ENCODE peak calls at places on chromosomes 7 and 10, in eight cellular contexts. One of them, this sample, is unnamed. For H3K9me3 and H3K27me3, the result is how much of the 10 kb centered on the place peaks cover.

GRCh38 chr10:90930070-90930837 is 9.4 kb upstream of the ANKRD1 start:
- DNase-seq in SK-N-SH: no peak
- DNase-seq in uterus: no peak
- DNase-seq in GM23248: peak
- DNase-seq in body of pancreas: no peak
- DNase-seq in neuronal stem cell: peak
- DNase-seq in small intestine: no peak
- DNase-seq in mammary epithelial cell: peak
- DNase-seq in this sample: peak

GRCh38 chr7:53624391-53624790 is 589.0 kb downstream of the POM121L12 start:
- DNase-seq in uterus: no peak
- DNase-seq in GM23248: no peak
- DNase-seq in neuronal stem cell: no peak
- DNase-seq in body of pancreas: no peak
- DNase-seq in small intestine: no peak
- DNase-seq in mammary epithelial cell: no peak
- DNase-seq in SK-N-SH: no peak
- DNase-seq in this sample: no peak

GRCh38 chr7:33806284-33807157 is 98.8 kb upstream of the BMPER start:
- DNase-seq in GM23248: no peak
- DNase-seq in uterus: peak
- DNase-seq in neuronal stem cell: no peak
- DNase-seq in SK-N-SH: no peak
- DNase-seq in body of pancreas: no peak
- DNase-seq in small intestine: no peak
- DNase-seq in mammary epithelial cell: no peak
- DNase-seq in this sample: no peak

GRCh38 chr7:36262706-36263484 is 109.8 kb downstream of the EEPD1 start:
- DNase-seq in SK-N-SH: no peak
- DNase-seq in neuronal stem cell: no peak
- DNase-seq in mammary epithelial cell: no peak
- DNase-seq in GM23248: no peak
- DNase-seq in small intestine: no peak
- DNase-seq in uterus: no peak
- DNase-seq in body of pancreas: no peak
- DNase-seq in this sample: no peak

GRCh38 chr10:124186956-124187355 is 93.6 kb upstream of the CHST15 start:
- DNase-seq in SK-N-SH: no peak
- DNase-seq in neuronal stem cell: no peak
- DNase-seq in uterus: no peak
- DNase-seq in body of pancreas: no peak
- DNase-seq in GM23248: no peak
- DNase-seq in mammary epithelial cell: no peak
- DNase-seq in small intestine: no peak
- DNase-seq in this sample: no peak

GRCh38 chr10:121362026-121362425 is 236.2 kb downstream of the FGFR2 start:
- DNase-seq in neuronal stem cell: no peak
- DNase-seq in small intestine: no peak
- DNase-seq in mammary epithelial cell: no peak
- DNase-seq in uterus: no peak
- DNase-seq in body of pancreas: peak
- DNase-seq in SK-N-SH: no peak
- DNase-seq in GM23248: no peak
- DNase-seq in this sample: no peak

GRCh38 chr10:20494474-20494873 is 402.6 kb downstream of the NEBL start:
- DNase-seq in body of pancreas: no peak
- DNase-seq in GM23248: peak
- DNase-seq in SK-N-SH: no peak
- DNase-seq in small intestine: no peak
- DNase-seq in mammary epithelial cell: peak
- DNase-seq in uterus: no peak
- DNase-seq in neuronal stem cell: no peak
- DNase-seq in this sample: no peak

GRCh38 chr10:60234531-60234930 is 155.1 kb downstream of the ANK3 start:
- DNase-seq in body of pancreas: no peak
- DNase-seq in uterus: no peak
- DNase-seq in neuronal stem cell: no peak
- DNase-seq in SK-N-SH: no peak
- DNase-seq in small intestine: no peak
- DNase-seq in GM23248: no peak
- DNase-seq in mammary epithelial cell: no peak
- DNase-seq in this sample: no peak

GRCh38 chr7:69906309-69906995 is 308.2 kb downstream of the AUTS2 start:
- DNase-seq in neuronal stem cell: no peak
- DNase-seq in mammary epithelial cell: no peak
- DNase-seq in body of pancreas: no peak
- DNase-seq in SK-N-SH: no peak
- DNase-seq in small intestine: no peak
- DNase-seq in uterus: no peak
- DNase-seq in GM23248: peak
- DNase-seq in this sample: no peak

GRCh38 chr7:43465581-43466554 is 117.0 kb upstream of the STK17A start:
- DNase-seq in small intestine: peak
- DNase-seq in GM23248: peak
- DNase-seq in body of pancreas: no peak
- DNase-seq in uterus: no peak
- DNase-seq in mammary epithelial cell: peak
- DNase-seq in neuronal stem cell: no peak
- DNase-seq in SK-N-SH: peak
- DNase-seq in this sample: no peak

GRCh38 chr10:88195841-88196240 is 332.4 kb downstream of the PTEN start:
- DNase-seq in mammary epithelial cell: no peak
- DNase-seq in small intestine: no peak
- DNase-seq in neuronal stem cell: no peak
- DNase-seq in SK-N-SH: no peak
- DNase-seq in uterus: no peak
- DNase-seq in body of pancreas: no peak
- DNase-seq in GM23248: no peak
- DNase-seq in this sample: no peak

GRCh38 chr7:31948041-31948440 is 122.2 kb downstream of the PDE1C start:
- DNase-seq in GM23248: peak
- DNase-seq in mammary epithelial cell: peak
- DNase-seq in small intestine: peak
- DNase-seq in uterus: no peak
- DNase-seq in SK-N-SH: no peak
- DNase-seq in body of pancreas: no peak
- DNase-seq in neuronal stem cell: no peak
- DNase-seq in this sample: no peak

GRCh38 chr7:6258440-6259182 is 13.8 kb downstream of the CYTH3 start:
- DNase-seq in uterus: no peak
- DNase-seq in body of pancreas: no peak
- DNase-seq in small intestine: no peak
- DNase-seq in neuronal stem cell: no peak
- DNase-seq in GM23248: peak
- DNase-seq in SK-N-SH: no peak
- DNase-seq in mammary epithelial cell: no peak
- DNase-seq in this sample: no peak

GRCh38 chr10:43204394-43204942 is 62.4 kb downstream of the RASGEF1A start:
- DNase-seq in uterus: peak
- DNase-seq in small intestine: no peak
- DNase-seq in body of pancreas: no peak
- DNase-seq in neuronal stem cell: no peak
- DNase-seq in mammary epithelial cell: no peak
- DNase-seq in GM23248: no peak
- DNase-seq in SK-N-SH: no peak
- DNase-seq in this sample: no peak

DNA sequence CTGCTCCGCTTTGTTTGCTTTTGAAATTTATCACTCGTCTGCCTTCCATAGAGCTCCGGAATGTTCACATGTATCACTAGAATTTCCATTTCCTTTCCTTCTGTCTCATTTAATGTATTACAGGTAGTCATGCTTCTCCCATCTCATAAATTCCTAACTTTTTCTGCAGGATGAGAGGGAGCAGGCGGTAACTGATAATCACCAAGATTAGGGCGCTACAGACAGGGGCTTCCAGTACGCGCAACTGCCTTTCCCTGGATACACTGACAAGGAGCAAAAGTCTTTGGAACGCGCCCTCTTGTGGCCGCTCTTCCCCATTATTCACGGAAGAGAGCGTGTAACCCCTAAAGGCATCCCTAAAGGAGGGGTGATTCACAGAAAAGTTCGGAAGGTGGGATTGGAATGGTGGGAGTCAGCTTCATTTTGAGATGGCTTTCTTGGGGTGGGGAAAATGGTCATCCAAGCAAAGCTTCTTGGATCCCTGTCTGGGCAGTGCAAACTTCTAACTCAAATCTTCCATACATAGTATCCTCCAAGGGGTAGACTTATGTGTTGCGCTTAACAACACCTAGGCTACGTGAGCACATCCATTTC is 6.5 kb downstream of the INHBA start:
- DNase-seq in GM23248: peak
- DNase-seq in uterus: peak
- DNase-seq in SK-N-SH: peak
- DNase-seq in small intestine: peak
- DNase-seq in neuronal stem cell: peak
- DNase-seq in mammary epithelial cell: peak
- DNase-seq in body of pancreas: peak
- DNase-seq in this sample: peak
- H3K4me3 ChIP-seq in GM23248: peak
- H3K4me3 ChIP-seq in uterus: peak
- H3K4me3 ChIP-seq in SK-N-SH: peak
- H3K4me3 ChIP-seq in small intestine: no peak
- H3K4me3 ChIP-seq in neuronal stem cell: no peak
- H3K4me3 ChIP-seq in mammary epithelial cell: peak
- H3K4me3 ChIP-seq in body of pancreas: no peak
- H3K4me3 ChIP-seq in this sample: peak

DNA sequence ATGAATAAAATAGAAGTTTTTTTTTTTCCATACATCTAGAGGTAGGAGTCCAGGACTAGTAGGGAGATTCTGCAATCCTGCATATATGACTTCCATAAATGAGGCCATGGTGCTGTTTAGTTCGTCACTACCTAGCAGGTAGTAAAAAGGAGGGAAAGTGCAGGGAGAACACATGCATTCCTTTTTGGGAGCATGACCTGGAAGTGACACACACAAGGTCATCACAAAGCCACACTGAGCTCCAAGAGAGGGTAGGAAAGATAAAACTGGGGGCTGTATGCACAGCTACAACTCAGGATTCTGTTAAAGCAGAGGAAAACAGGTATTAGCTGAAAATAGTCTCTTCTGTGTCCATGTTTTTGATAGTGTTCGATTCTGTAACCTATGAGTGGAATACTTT is 2.2 kb downstream of the CROT start:
- DNase-seq in small intestine: no peak
- DNase-seq in neuronal stem cell: no peak
- DNase-seq in mammary epithelial cell: no peak
- DNase-seq in body of pancreas: no peak
- DNase-seq in SK-N-SH: no peak
- DNase-seq in uterus: no peak
- DNase-seq in GM23248: no peak
- DNase-seq in this sample: no peak
- H3K9me3 ChIP-seq in small intestine: under half
- H3K9me3 ChIP-seq in neuronal stem cell: half or more
- H3K9me3 ChIP-seq in mammary epithelial cell: under half
- H3K9me3 ChIP-seq in body of pancreas: under half
- H3K9me3 ChIP-seq in SK-N-SH: under half
- H3K9me3 ChIP-seq in uterus: under half
- H3K9me3 ChIP-seq in GM23248: under half
- H3K9me3 ChIP-seq in this sample: under half

DNA sequence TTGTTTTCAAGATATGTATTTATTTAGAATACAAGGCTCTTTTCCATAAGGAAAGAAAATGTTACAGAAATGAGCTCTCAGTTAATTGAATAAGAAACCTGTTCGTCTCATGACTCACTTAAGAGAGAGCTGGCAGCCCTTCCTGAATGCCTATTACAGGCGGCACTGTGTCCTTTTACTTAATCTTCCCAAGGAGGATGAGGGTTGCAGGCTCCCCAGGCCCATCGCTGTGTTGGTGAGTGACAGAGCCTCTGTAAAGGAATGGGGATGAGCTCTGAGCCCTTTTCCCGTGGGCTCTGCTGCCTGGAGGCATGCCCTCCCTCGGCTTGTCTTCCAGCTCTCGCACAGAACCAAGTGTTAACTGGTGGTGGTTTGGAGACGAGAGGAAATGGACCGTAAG is 168.9 kb downstream of the CUX1 start:
- DNase-seq in body of pancreas: no peak
- DNase-seq in SK-N-SH: no peak
- DNase-seq in GM23248: peak
- DNase-seq in uterus: no peak
- DNase-seq in neuronal stem cell: no peak
- DNase-seq in mammary epithelial cell: no peak
- DNase-seq in small intestine: no peak
- DNase-seq in this sample: no peak
- H3K27me3 ChIP-seq in body of pancreas: under half
- H3K27me3 ChIP-seq in SK-N-SH: under half
- H3K27me3 ChIP-seq in GM23248: under half
- H3K27me3 ChIP-seq in uterus: under half
- H3K27me3 ChIP-seq in neuronal stem cell: under half
- H3K27me3 ChIP-seq in mammary epithelial cell: under half
- H3K27me3 ChIP-seq in small intestine: under half
- H3K27me3 ChIP-seq in this sample: under half

GRCh38 chr10:104330168-104331117 is 7.8 kb downstream of the ITPRIP start:
- DNase-seq in SK-N-SH: no peak
- DNase-seq in body of pancreas: no peak
- DNase-seq in uterus: peak
- DNase-seq in GM23248: peak
- DNase-seq in small intestine: peak
- DNase-seq in neuronal stem cell: no peak
- DNase-seq in mammary epithelial cell: peak
- DNase-seq in this sample: peak

GRCh38 chr10:104329754-104330153 is 8.5 kb downstream of the ITPRIP start:
- DNase-seq in mammary epithelial cell: peak
- DNase-seq in small intestine: no peak
- DNase-seq in uterus: no peak
- DNase-seq in body of pancreas: no peak
- DNase-seq in neuronal stem cell: no peak
- DNase-seq in GM23248: peak
- DNase-seq in SK-N-SH: no peak
- DNase-seq in this sample: peak

GRCh38 chr10:104332243-104333036 is 5.8 kb downstream of the ITPRIP start:
- DNase-seq in SK-N-SH: no peak
- DNase-seq in mammary epithelial cell: no peak
- DNase-seq in uterus: no peak
- DNase-seq in small intestine: no peak
- DNase-seq in GM23248: no peak
- DNase-seq in neuronal stem cell: no peak
- DNase-seq in body of pancreas: no peak
- DNase-seq in this sample: no peak

GRCh38 chr10:104333037-104333727 is 5.1 kb downstream of the ITPRIP start:
- DNase-seq in neuronal stem cell: no peak
- DNase-seq in body of pancreas: no peak
- DNase-seq in mammary epithelial cell: no peak
- DNase-seq in uterus: no peak
- DNase-seq in GM23248: no peak
- DNase-seq in SK-N-SH: peak
- DNase-seq in small intestine: no peak
- DNase-seq in this sample: no peak

DNA sequence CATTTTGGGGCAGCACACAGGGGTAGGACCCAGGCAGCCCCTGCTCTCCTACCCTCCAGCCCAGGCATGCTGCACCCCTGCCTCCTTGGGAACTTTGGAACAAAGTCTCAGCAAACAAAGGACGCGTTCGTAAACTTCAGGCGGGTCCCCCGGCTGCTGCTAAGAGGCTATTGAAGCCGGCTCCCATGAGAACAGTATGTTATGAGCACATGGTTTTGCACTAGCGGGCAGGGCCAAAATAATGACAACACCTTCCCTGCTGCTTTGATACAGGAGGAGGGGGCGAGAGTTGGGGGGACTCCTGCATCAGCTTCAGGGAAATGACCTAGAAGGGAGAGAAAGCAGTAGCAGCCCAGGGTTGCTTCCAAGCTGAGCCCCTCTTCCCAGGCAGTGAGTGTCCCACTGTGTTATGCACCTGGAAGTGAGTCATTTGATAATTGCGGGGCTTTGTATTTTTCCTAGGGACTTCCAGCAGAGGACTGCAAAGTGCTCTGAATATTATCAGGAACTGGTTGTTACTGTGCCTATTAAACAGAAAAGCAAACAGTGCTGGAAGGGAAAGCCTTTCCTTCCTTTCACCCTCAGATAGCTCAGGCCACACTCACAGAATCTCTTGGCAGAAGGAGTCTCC is 6.9 kb downstream of the ITPRIP start:
- DNase-seq in body of pancreas: peak
- DNase-seq in SK-N-SH: no peak
- DNase-seq in neuronal stem cell: no peak
- DNase-seq in small intestine: peak
- DNase-seq in GM23248: peak
- DNase-seq in uterus: no peak
- DNase-seq in mammary epithelial cell: peak
- DNase-seq in this sample: peak
- H3K4me3 ChIP-seq in body of pancreas: no peak
- H3K4me3 ChIP-seq in SK-N-SH: no peak
- H3K4me3 ChIP-seq in neuronal stem cell: no peak
- H3K4me3 ChIP-seq in small intestine: no peak
- H3K4me3 ChIP-seq in GM23248: peak
- H3K4me3 ChIP-seq in uterus: no peak
- H3K4me3 ChIP-seq in mammary epithelial cell: no peak
- H3K4me3 ChIP-seq in this sample: no peak